ENCODE peak calls at places on chromosomes 3 and 15, in ten cellular contexts. L is Panc1; Z is CD4-positive, alpha-beta T cell; V is NCI-H2171; E is ovary; F is A549; M is CD8-positive, alpha-beta T cell; O is CMK; A is body of pancreas; W is AG09309. P is an unnamed sample.

GRCh38 chr15:100602822-100603393 is 519 bp downstream of the ASB7 start:
- DNase-seq in L (no peak), Z (no peak), V (no peak), E (no peak), F (peak; percentile 46), M (peak; percentile 15), O (no peak), A (peak; percentile 10), W (no peak), P (peak; percentile 87)

GRCh38 chr3:64975138-64975537 is 287.3 kb upstream of the ADAMTS9 start:
- DNase-seq in L (no peak), Z (no peak), V (no peak), E (no peak), F (no peak), M (no peak), O (no peak), A (no peak), W (no peak), P (no peak)

GRCh38 chr3:160735801-160736200 is 20.2 kb upstream of the PPM1L start:
- DNase-seq in L (no peak), Z (no peak), V (no peak), E (no peak), F (no peak), M (no peak), O (no peak), A (no peak), W (no peak), P (no peak)

GRCh38 chr3:4999626-5000184 is 20.5 kb downstream of the BHLHE40 start:
- DNase-seq in L (no peak), Z (no peak), V (no peak), E (no peak), F (no peak), M (no peak), O (no peak), A (no peak), W (no peak), P (no peak)

GRCh38 chr3:119323401-119324107 is 29.4 kb downstream of the ARHGAP31 start:
- DNase-seq in L (no peak), Z (peak; percentile 48), V (peak; percentile 10), E (no peak), F (no peak), M (no peak), O (no peak), A (peak; percentile 13), W (no peak), P (peak; percentile 64)

GRCh38 chr3:66889758-66890576 is 108.1 kb upstream of the KBTBD8 start:
- DNase-seq in L (no peak), Z (no peak), V (peak; percentile 32), E (no peak), F (no peak), M (no peak), O (no peak), A (no peak), W (no peak), P (no peak)

GRCh38 chr3:104032283-104032682 is 1334.4 kb upstream of the ALCAM start:
- DNase-seq in L (no peak), Z (no peak), V (no peak), E (no peak), F (no peak), M (no peak), O (no peak), A (no peak), W (no peak), P (no peak)

GRCh38 chr3:126939347-126939735 is 43.6 kb upstream of the PLXNA1 start:
- DNase-seq in L (no peak), Z (no peak), V (no peak), E (no peak), F (no peak), M (no peak), O (no peak), A (no peak), W (no peak), P (no peak)

GRCh38 chr3:54243262-54243931 is 121.0 kb downstream of the CACNA2D3 start:
- DNase-seq in L (no peak), Z (no peak), V (no peak), E (no peak), F (peak; percentile 41), M (no peak), O (no peak), A (peak; percentile 8), W (no peak), P (no peak)

GRCh38 chr15:28995721-28996120 is 109.9 kb downstream of the APBA2 start:
- DNase-seq in L (no peak), Z (no peak), V (no peak), E (no peak), F (no peak), M (no peak), O (no peak), A (no peak), W (no peak), P (no peak)

GRCh38 chr3:134654031-134654430 is 3.2 kb upstream of the KY start:
- DNase-seq in L (no peak), Z (no peak), V (no peak), E (no peak), F (no peak), M (no peak), O (no peak), A (no peak), W (no peak), P (no peak)

GRCh38 chr3:130929827-130930226 is 35.9 kb downstream of the ATP2C1 start:
- DNase-seq in L (no peak), Z (no peak), V (no peak), E (no peak), F (no peak), M (no peak), O (no peak), A (no peak), W (no peak), P (no peak)

GRCh38 chr3:29067014-29067413 is 213.9 kb upstream of the RBMS3 start:
- DNase-seq in L (no peak), Z (no peak), V (no peak), E (no peak), F (no peak), M (no peak), O (no peak), A (no peak), W (no peak), P (no peak)

GRCh38 chr3:123229145-123229544 is 27.4 kb downstream of the SEC22A start:
- DNase-seq in L (peak; percentile 7), Z (no peak), V (no peak), E (no peak), F (no peak), M (no peak), O (no peak), A (no peak), W (no peak), P (no peak)

GRCh38 chr15:77036537-77037474 is 34.1 kb downstream of the TSPAN3 start:
- DNase-seq in L (no peak), Z (no peak), V (no peak), E (peak; percentile 39), F (no peak), M (no peak), O (no peak), A (no peak), W (no peak), P (no peak)

GRCh38 chr15:76335129-76335850 is 1.3 kb upstream of the ISL2 start:
- DNase-seq in L (no peak), Z (no peak), V (no peak), E (no peak), F (no peak), M (no peak), O (no peak), A (no peak), W (no peak), P (no peak)

GRCh38 chr15:39054128-39054732 is 489.6 kb upstream of the RASGRP1 start:
- DNase-seq in L (no peak), Z (no peak), V (peak; percentile 40), E (no peak), F (no peak), M (no peak), O (no peak), A (no peak), W (no peak), P (no peak)

GRCh38 chr15:78492841-78493240 is 14.5 kb upstream of the HYKK start:
- DNase-seq in L (no peak), Z (no peak), V (no peak), E (no peak), F (no peak), M (no peak), O (peak; percentile 9), A (no peak), W (peak; percentile 46), P (no peak)

GRCh38 chr3:46612324-46612723 is at the start of gene FAM240A:
- DNase-seq in L (no peak), Z (no peak), V (no peak), E (no peak), F (no peak), M (no peak), O (no peak), A (peak; percentile 38), W (no peak), P (no peak)

GRCh38 chr3:17006143-17006839 is 121.5 kb downstream of the PLCL2 start:
- DNase-seq in L (no peak), Z (no peak), V (no peak), E (no peak), F (no peak), M (no peak), O (peak; percentile 79), A (no peak), W (no peak), P (no peak)

GRCh38 chr3:65883614-65884013 is 155.1 kb downstream of the MAGI1 start:
- DNase-seq in L (no peak), Z (no peak), V (no peak), E (no peak), F (no peak), M (no peak), O (no peak), A (peak; percentile 11), W (no peak), P (no peak)

GRCh38 chr15:23759964-23760363 is 72.9 kb upstream of the NDN start:
- DNase-seq in L (no peak), Z (no peak), V (no peak), E (no peak), F (no peak), M (no peak), O (no peak), A (no peak), W (no peak), P (no peak)

GRCh38 chr15:39887832-39888231 is 32.2 kb downstream of the GPR176 start:
- DNase-seq in L (peak; percentile 15), Z (no peak), V (no peak), E (no peak), F (peak; percentile 5), M (no peak), O (no peak), A (peak; percentile 44), W (peak; percentile 28), P (no peak)

GRCh38 chr15:68335251-68335650 is 57.7 kb downstream of the FEM1B start:
- DNase-seq in L (no peak), Z (no peak), V (peak; percentile 66), E (no peak), F (no peak), M (no peak), O (no peak), A (peak; percentile 78), W (no peak), P (no peak)

GRCh38 chr3:13411186-13411860 is 8.8 kb downstream of the NUP210 start:
- DNase-seq in L (no peak), Z (no peak), V (no peak), E (no peak), F (no peak), M (no peak), O (no peak), A (no peak), W (no peak), P (no peak)

GRCh38 chr3:177345049-177345972 is 148.0 kb upstream of the TBL1XR1 start:
- DNase-seq in L (peak; percentile 90), Z (peak; percentile 43), V (no peak), E (peak; percentile 81), F (peak; percentile 81), M (peak; percentile 25), O (peak; percentile 84), A (peak; percentile 97), W (peak; percentile 86), P (peak; percentile 37)

GRCh38 chr3:126049289-126050049 is 34.5 kb downstream of the SLC41A3 start:
- DNase-seq in L (no peak), Z (no peak), V (no peak), E (no peak), F (no peak), M (no peak), O (no peak), A (no peak), W (no peak), P (no peak)

GRCh38 chr3:193563999-193564398 is 9.3 kb upstream of the ATP13A4 start:
- DNase-seq in L (no peak), Z (no peak), V (no peak), E (no peak), F (no peak), M (no peak), O (no peak), A (peak; percentile 12), W (no peak), P (no peak)